ENCODE peak calls at places on chromosomes 4 and X, in seven cellular contexts. J is cardiac muscle cell, U is breast epithelium, L is AG10803, I is body of pancreas, S is GM12865, X is WTC11. B is an unnamed sample.

GRCh38 chr4:88533937-88534750 is 10.6 kb upstream of the PYURF start:
- DNase-seq in J (peak; percentile 49), U (no peak), L (peak; percentile 87), I (no peak), S (no peak), X (no peak), B (no peak)

GRCh38 chr4:182093947-182094346 is 149.3 kb upstream of the TENM3 start:
- DNase-seq in J (no peak), U (no peak), L (no peak), I (no peak), S (no peak), X (no peak), B (no peak)

GRCh38 chrX:10158279-10158939 is 1.6 kb downstream of the CLCN4 start:
- DNase-seq in J (no peak), U (no peak), L (no peak), I (peak; percentile 31), S (no peak), X (peak; percentile 54), B (no peak)

GRCh38 chrX:11740794-11741193 is 17.2 kb upstream of the MSL3 start:
- DNase-seq in J (no peak), U (no peak), L (no peak), I (no peak), S (peak; percentile 37), X (no peak), B (no peak)

GRCh38 chrX:25020391-25021131 is 4.8 kb upstream of the ARX start:
- DNase-seq in J (peak; percentile 18), U (no peak), L (no peak), I (no peak), S (peak; percentile 23), X (peak; percentile 77), B (peak; percentile 76)

GRCh38 chr4:176534566-176534965 is 214.8 kb downstream of the SPCS3 start:
- DNase-seq in J (peak; percentile 58), U (no peak), L (peak; percentile 87), I (no peak), S (no peak), X (no peak), B (no peak)

GRCh38 chr4:120692964-120693363 is 229.6 kb downstream of the PRDM5 start:
- DNase-seq in J (peak; percentile 93), U (no peak), L (peak; percentile 83), I (no peak), S (no peak), X (no peak), B (no peak)

GRCh38 chr4:157204634-157205244 is 15.8 kb upstream of the GRIA2 start:
- DNase-seq in J (peak; percentile 24), U (no peak), L (peak; percentile 1), I (peak; percentile 67), S (peak; percentile 45), X (peak; percentile 81), B (peak; percentile 27)

GRCh38 chr4:6751611-6752485 is 30.7 kb upstream of the KIAA0232 start:
- DNase-seq in J (no peak), U (no peak), L (no peak), I (no peak), S (no peak), X (no peak), B (no peak)

GRCh38 chr4:66569228-66569627 is 898.9 kb upstream of the EPHA5 start:
- DNase-seq in J (no peak), U (no peak), L (no peak), I (no peak), S (no peak), X (no peak), B (no peak)

GRCh38 chrX:31371956-31372355 is 300.1 kb upstream of the FTHL17 start:
- DNase-seq in J (no peak), U (no peak), L (no peak), I (no peak), S (no peak), X (no peak), B (no peak)

GRCh38 chrX:91414710-91415109 is 19.9 kb upstream of the PABPC5 start:
- DNase-seq in J (no peak), U (no peak), L (peak; percentile 15), I (peak; percentile 22), S (no peak), X (peak; percentile 15), B (no peak)

GRCh38 chr4:4456351-4456750 is 69.4 kb downstream of the NSG1 start:
- DNase-seq in J (peak; percentile 11), U (no peak), L (no peak), I (no peak), S (no peak), X (no peak), B (no peak)

GRCh38 chrX:103253608-103254007 is 1.3 kb downstream of the TCEAL8 start:
- DNase-seq in J (peak; percentile 23), U (no peak), L (peak; percentile 1), I (no peak), S (no peak), X (no peak), B (no peak)

GRCh38 chr4:2024683-2025082 is 15.9 kb upstream of the NELFA start:
- DNase-seq in J (no peak), U (no peak), L (no peak), I (no peak), S (no peak), X (no peak), B (no peak)
- TF ChIP-seq CTCF in J (no peak), U (no peak), L (no peak), I (no peak), S (no peak), X (no peak), B (no peak)

DNA sequence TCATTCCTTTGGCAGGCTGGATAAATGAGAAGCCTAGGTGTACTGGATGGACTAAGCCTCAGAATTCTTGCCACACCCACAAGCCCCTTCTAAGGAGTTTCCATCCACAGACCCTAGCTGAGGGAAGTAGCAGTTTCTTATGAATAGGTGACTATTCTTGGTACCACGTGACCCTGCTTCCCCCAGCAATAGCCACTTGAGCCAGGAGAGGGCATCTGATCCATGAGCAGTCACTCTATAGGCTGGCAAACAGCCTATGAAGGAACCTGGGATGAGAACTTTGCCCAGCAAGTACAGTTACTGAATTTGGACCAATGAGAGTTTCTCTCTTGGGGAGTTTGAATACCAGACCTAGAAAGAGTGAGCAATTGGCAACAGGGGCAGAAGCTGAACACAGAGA is 84.0 kb downstream of the RTL9 start:
- DNase-seq in J (peak; percentile 11), U (no peak), L (peak; percentile 11), I (peak; percentile 65), S (peak; percentile 28), X (peak; percentile 30), B (peak; percentile 31)
- TF ChIP-seq CTCF in J (peak; percentile 16), U (no peak), L (peak; percentile 32), I (peak; percentile 44), S (peak; percentile 7), X (no peak), B (peak; percentile 38)

GRCh38 chrX:153779891-153780677 is 757 bp upstream of the SRPK3 start:
- DNase-seq in J (no peak), U (no peak), L (no peak), I (no peak), S (no peak), X (no peak), B (no peak)

GRCh38 chrX:153777261-153778090 is 3.4 kb upstream of the SRPK3 start:
- DNase-seq in J (no peak), U (no peak), L (no peak), I (no peak), S (no peak), X (no peak), B (no peak)

GRCh38 chrX:153778151-153778551 is 2.7 kb upstream of the SRPK3 start:
- DNase-seq in J (no peak), U (no peak), L (no peak), I (no peak), S (no peak), X (no peak), B (no peak)

GRCh38 chrX:153776611-153777045 is 4.2 kb upstream of the SRPK3 start:
- DNase-seq in J (no peak), U (no peak), L (no peak), I (no peak), S (peak; percentile 46), X (no peak), B (no peak)

DNA sequence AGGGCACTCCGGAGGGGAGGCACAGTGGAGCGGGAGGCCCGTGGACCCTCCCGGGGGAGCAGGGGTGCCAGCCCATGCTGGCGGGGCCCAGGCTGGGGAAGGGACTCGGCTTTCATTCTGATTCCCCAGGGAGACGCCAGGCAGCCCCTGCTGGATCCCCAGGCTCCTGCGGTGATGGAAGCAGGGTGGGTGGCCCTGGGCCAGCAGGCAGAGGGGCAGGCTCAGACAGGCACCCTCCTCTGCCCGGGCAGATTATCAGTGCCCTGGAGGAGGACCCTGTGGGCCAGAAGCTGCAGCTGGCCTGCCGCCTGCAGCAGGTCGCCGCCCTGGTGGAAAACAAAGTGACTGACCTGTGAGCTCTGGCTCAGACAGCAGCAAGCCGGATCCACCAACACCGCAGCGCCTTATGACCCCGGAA is 2.1 kb upstream of the SRPK3 start:
- DNase-seq in J (no peak), U (no peak), L (no peak), I (no peak), S (no peak), X (peak; percentile 33), B (no peak)
- TF ChIP-seq CTCF in J (no peak), U (no peak), L (peak; percentile 4), I (no peak), S (peak; percentile 1), X (no peak), B (peak; percentile 6)

GRCh38 chr4:129111919-129112318 is 16.0 kb downstream of the C4orf33 start:
- DNase-seq in J (no peak), U (no peak), L (no peak), I (no peak), S (no peak), X (no peak), B (no peak)
- TF ChIP-seq CTCF in J (no peak), U (no peak), L (no peak), I (no peak), S (no peak), X (no peak), B (peak; percentile 9)

GRCh38 chrX:107775000-107775733 is 420 bp downstream of the TSC22D3 start:
- DNase-seq in J (no peak), U (no peak), L (no peak), I (no peak), S (no peak), X (no peak), B (no peak)
- TF ChIP-seq CTCF in J (no peak), U (no peak), L (no peak), I (no peak), S (no peak), X (no peak), B (no peak)

DNA sequence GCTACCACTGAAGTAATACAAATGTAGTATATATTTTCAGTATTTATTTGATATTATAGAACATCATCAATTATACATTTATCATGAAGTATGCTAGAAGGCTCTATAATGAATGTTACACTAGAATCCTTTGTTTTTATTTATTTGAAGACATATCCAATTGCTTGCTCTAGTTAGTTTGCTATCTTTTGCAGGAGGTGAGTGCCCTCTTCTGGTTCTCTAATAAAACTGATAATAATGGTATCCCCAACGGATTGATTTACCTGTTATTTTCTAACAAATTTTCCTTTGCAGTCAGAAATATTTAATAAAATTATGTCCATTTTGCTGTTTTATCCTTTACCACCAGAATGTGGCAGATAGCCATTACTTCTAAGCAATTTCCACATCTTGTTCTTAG is 274.3 kb upstream of the TACR3 start:
- DNase-seq in J (peak; percentile 0), U (no peak), L (no peak), I (no peak), S (peak; percentile 31), X (no peak), B (no peak)
- TF ChIP-seq CTCF in J (no peak), U (no peak), L (no peak), I (no peak), S (peak; percentile 7), X (peak; percentile 29), B (peak; percentile 26)

B was measured in GM13977.